ENCODE peak calls at places on chromosomes 4 and X, in four cellular contexts. K is tibial artery, N is aorta, Y is endothelial cell of umbilical vein. T is an unnamed sample.

GRCh38 chrX:54411732-54412131 is 28.5 kb upstream of the TSR2 start:
- DNase-seq in K (no peak), N (no peak), Y (no peak), T (no peak)

GRCh38 chr4:104395219-104395618 is 99.5 kb downstream of the CXXC4 start:
- DNase-seq in Y (no peak), K (no peak), N (no peak), T (no peak)

GRCh38 chr4:99653921-99654890 is 3.4 kb downstream of the C4orf54 start:
- DNase-seq in K (no peak), Y (no peak), N (no peak), T (peak; percentile 37)

GRCh38 chrX:102934624-102935023 is 2.4 kb upstream of the RAB40AL start:
- DNase-seq in Y (peak; percentile 18), K (no peak), N (no peak), T (no peak)

GRCh38 chrX:69140837-69141236 is 24.4 kb downstream of the PJA1 start:
- DNase-seq in N (no peak), Y (no peak), K (no peak), T (no peak)

GRCh38 chrX:13093489-13094140 is 49.2 kb upstream of the FAM9C start:
- DNase-seq in N (no peak), K (no peak), Y (peak; percentile 31), T (no peak)

GRCh38 chrX:119983494-119983893 is 39.9 kb upstream of the NKAP start:
- DNase-seq in K (no peak), Y (no peak), N (no peak), T (no peak)

GRCh38 chr4:156971168-156971601 is 414 bp downstream of the PDGFC start:
- DNase-seq in K (peak; percentile 71), N (peak; percentile 55), Y (no peak), T (no peak)

GRCh38 chr4:78299565-78299972 is 242.4 kb downstream of the FRAS1 start:
- DNase-seq in Y (no peak), N (no peak), K (no peak), T (no peak)

GRCh38 chr4:76723916-76724315 is 174.0 kb downstream of the SOWAHB start:
- DNase-seq in Y (no peak), K (no peak), N (no peak), T (no peak)

GRCh38 chr4:15262396-15262795 is 165.4 kb upstream of the C1QTNF7 start:
- DNase-seq in N (no peak), Y (no peak), K (no peak), T (no peak)

GRCh38 chr4:178148106-178148505 is 705.9 kb upstream of the AGA start:
- DNase-seq in N (no peak), Y (no peak), K (no peak), T (no peak)

GRCh38 chrX:107507093-107507743 is 57.8 kb downstream of the FRMPD3 start:
- DNase-seq in N (no peak), Y (no peak), K (no peak), T (no peak)

GRCh38 chrX:128335671-128336070 is 283.5 kb upstream of the ACTRT1 start:
- DNase-seq in N (no peak), Y (no peak), K (no peak), T (no peak)

GRCh38 chr4:47215759-47216158 is 184.4 kb downstream of the GABRB1 start:
- DNase-seq in N (no peak), Y (no peak), K (no peak), T (no peak)

GRCh38 chrX:97522307-97522706 is 638.6 kb downstream of the RPA4 start:
- DNase-seq in N (no peak), K (no peak), Y (no peak), T (no peak)

GRCh38 chr4:113768952-113769351 is 7.4 kb upstream of the CAMK2D start:
- DNase-seq in K (no peak), Y (no peak), N (no peak), T (no peak)

GRCh38 chr4:118712872-118713271 is 27.7 kb downstream of the METTL14 start:
- DNase-seq in N (no peak), K (no peak), Y (no peak), T (no peak)

DNA sequence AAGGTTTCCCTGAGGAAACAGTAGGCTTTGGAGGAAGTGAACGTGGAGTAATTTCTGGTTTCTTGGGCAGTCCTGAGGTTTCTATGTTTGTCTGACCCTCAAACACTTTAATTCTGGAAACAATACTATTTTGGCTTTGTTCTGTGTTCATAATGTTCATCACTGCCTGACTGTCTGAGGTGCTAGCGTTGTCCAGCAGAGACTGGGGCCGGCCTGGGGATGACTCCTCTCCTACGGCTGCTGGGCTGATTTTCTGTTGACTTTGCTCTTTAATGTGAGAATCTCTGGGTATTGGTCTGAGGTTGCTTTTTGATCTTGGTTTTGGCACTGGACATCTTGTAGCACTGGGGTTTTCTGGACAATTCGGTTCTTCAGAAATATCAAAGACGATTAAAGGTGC is 75.8 kb downstream of the RPS3A start:
- DNase-seq in N (no peak), K (no peak), Y (no peak), T (no peak)
- H3K27ac ChIP-seq in N (no peak overlapping the region), K (no peak overlapping the region), Y (no peak overlapping the region), T (no peak overlapping the region)

DNA sequence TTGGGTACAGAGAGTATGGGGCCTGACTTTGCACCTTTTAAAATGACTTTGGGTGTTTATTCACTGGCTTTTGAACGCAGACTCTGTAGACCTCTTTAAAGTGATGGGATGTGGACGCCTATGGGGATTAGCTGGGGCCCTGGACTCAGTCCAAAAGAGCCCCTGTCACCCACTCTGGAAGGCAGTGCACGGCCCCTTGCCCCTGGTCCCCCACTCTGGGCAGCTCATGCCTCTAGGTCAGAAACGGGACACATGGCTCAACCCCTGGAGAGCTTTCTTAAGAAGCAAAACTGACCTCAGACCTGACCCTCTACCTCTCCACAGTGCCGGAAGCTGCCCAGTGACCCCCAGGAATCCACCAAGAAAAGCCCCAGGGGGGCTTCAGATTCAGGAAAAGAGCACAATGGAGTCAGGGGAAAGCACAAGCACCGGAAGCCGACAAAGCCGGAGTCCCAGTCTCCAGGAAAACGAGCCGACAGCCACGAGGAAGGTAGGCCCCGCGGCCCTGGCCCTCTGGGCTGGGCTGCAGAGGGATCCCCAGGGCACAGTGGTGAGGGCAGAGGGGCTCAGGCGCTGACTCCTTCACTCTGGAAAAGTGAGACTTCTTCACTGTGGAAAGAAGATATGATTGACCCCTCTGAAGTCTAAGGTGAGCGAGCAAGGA is 38.4 kb downstream of the BCORL1 start:
- DNase-seq in K (no peak), Y (no peak), N (no peak), T (no peak)
- H3K4me1 ChIP-seq in K (no peaks in the 10 kb centered on the region), Y (peaks cover 4% of the 10 kb centered on the region), N (no peaks in the 10 kb centered on the region), T (no peaks in the 10 kb centered on the region)

GRCh38 chrX:35339796-35340195 is 397.2 kb downstream of the FAM47B start:
- DNase-seq in N (no peak), K (no peak), Y (no peak), T (no peak)

GRCh38 chrX:35340451-35340850 is 397.9 kb downstream of the FAM47B start:
- DNase-seq in Y (no peak), K (no peak), N (no peak), T (no peak)
- H3K4me3 ChIP-seq in Y (no peak overlapping the region), K (no peak overlapping the region), N (no peak overlapping the region), T (no peak overlapping the region)

GRCh38 chrX:72080150-72080549 is 51.6 kb downstream of the RTL5 start:
- DNase-seq in N (no peak), Y (peak; percentile 20), K (no peak), T (no peak)

GRCh38 chrX:72080800-72081199 is 50.9 kb downstream of the RTL5 start:
- DNase-seq in Y (peak; percentile 13), K (no peak), N (no peak), T (no peak)

GRCh38 chrX:72084114-72084513 is 47.6 kb downstream of the RTL5 start:
- DNase-seq in K (no peak), N (no peak), Y (no peak), T (no peak)

GRCh38 chrX:72081605-72082320 is 50.0 kb downstream of the RTL5 start:
- DNase-seq in Y (peak; percentile 36), N (no peak), K (no peak), T (no peak)

GRCh38 chrX:72083291-72083690 is 48.4 kb downstream of the RTL5 start:
- DNase-seq in K (no peak), Y (no peak), N (no peak), T (no peak)
- H3K27ac ChIP-seq in K (no peak overlapping the region), Y (no peak overlapping the region), N (no peak overlapping the region), T (no peak overlapping the region)

T was measured in RWPE2.